ENCODE peak calls at places on chromosome 15, in five cellular contexts. J is K562, G is GM12878, E is HCT116, S is SK-N-SH. I is an unnamed sample.
A peak's percentile ranks its signal among the peaks of the same experiment; 100 is the strongest.

GRCh38 chr15:91468861-91469260 is 368.8 kb downstream of the SV2B start:
- DNase-seq in J (no peak), G (no peak), E (no peak), S (no peak), I (no peak)

GRCh38 chr15:37056168-37056893 is 44.0 kb downstream of the MEIS2 start:
- DNase-seq in J (peak; percentile 33), G (no peak), E (no peak), S (no peak), I (no peak)

GRCh38 chr15:78067328-78068241 is 9.9 kb downstream of the TBC1D2B start:
- DNase-seq in J (no peak), G (no peak), E (no peak), S (peak; percentile 77), I (no peak)

GRCh38 chr15:92634046-92634445 is 21.5 kb downstream of the FAM174B start:
- DNase-seq in J (no peak), G (no peak), E (no peak), S (no peak), I (no peak)

GRCh38 chr15:48025118-48025517 is 95.7 kb upstream of the SLC24A5 start:
- DNase-seq in J (no peak), G (no peak), E (no peak), S (no peak), I (no peak)

GRCh38 chr15:57015897-57016296 is 97.5 kb downstream of the TCF12 start:
- DNase-seq in J (no peak), G (no peak), E (no peak), S (no peak), I (peak; percentile 34)

GRCh38 chr15:36810656-36811449 is 231.4 kb downstream of the CDIN1 start:
- DNase-seq in J (peak; percentile 36), G (no peak), E (no peak), S (no peak), I (no peak)

GRCh38 chr15:67495585-67495984 is 25.3 kb upstream of the C15orf61 start:
- DNase-seq in J (no peak), G (no peak), E (no peak), S (no peak), I (no peak)

GRCh38 chr15:98561169-98561941 is 87.0 kb upstream of the IGF1R start:
- DNase-seq in J (no peak), G (no peak), E (no peak), S (no peak), I (no peak)

GRCh38 chr15:60191015-60191414 is 186.9 kb downstream of the FOXB1 start:
- DNase-seq in J (no peak), G (no peak), E (no peak), S (no peak), I (no peak)

GRCh38 chr15:90213818-90214204 is 12.7 kb downstream of the SEMA4B start:
- DNase-seq in J (no peak), G (no peak), E (no peak), S (no peak), I (no peak)

GRCh38 chr15:80179966-80180365 is 27.2 kb downstream of the FAH start:
- DNase-seq in J (no peak), G (no peak), E (no peak), S (no peak), I (no peak)

GRCh38 chr15:85394552-85395333 is 14.3 kb downstream of the AKAP13 start:
- DNase-seq in J (no peak), G (no peak), E (no peak), S (no peak), I (peak; percentile 66)

GRCh38 chr15:63296195-63296594 is 18.8 kb downstream of the APH1B start:
- DNase-seq in J (no peak), G (no peak), E (no peak), S (no peak), I (no peak)

GRCh38 chr15:98667521-98668179 is 19.3 kb downstream of the IGF1R start:
- DNase-seq in J (no peak), G (no peak), E (no peak), S (no peak), I (no peak)

GRCh38 chr15:95826831-95827230 is 503.7 kb upstream of the NR2F2 start:
- DNase-seq in J (no peak), G (no peak), E (no peak), S (no peak), I (no peak)
- TF ChIP-seq JUND in J (no peak), G (no peak), E (no peak), S (no peak), I (no peak)

DNA sequence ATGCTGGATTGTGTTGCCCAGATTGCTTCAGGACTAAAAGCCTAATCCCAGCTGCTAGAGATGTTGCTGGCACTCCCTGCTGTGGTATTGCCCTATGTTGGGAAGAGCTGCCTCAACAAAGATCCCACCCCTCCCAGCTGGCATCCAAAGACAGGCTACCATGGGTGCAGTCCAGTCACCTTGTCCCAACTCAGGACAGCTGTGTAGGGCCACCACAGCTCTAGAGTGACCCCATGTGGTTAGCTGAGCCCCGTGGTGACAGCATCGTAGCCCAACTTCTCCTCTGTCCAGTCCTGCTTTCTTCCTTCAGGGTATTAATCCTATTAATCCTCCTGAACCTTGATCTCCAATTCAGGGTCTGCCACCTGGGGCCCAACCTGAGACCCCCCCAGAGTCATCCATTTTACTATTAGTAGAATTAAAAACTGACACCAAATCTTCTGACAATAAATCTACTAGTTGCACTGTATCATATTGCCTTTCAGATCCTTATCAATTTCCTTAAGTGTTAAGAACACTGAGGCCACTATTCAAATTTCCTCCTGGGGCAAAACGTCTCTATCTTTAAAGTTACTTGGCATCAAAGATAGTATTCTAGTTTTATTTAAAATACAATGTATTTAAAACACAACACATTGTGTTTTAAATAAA is 83.5 kb downstream of the AQP9 start:
- DNase-seq in J (peak; percentile 75), G (no peak), E (peak; percentile 36), S (peak; percentile 54), I (peak; percentile 27)
- H3K9ac ChIP-seq in J (no peak overlapping the region), G (no peak overlapping the region), E (no peak overlapping the region), S (no peak overlapping the region), I (no peak overlapping the region)

GRCh38 chr15:87609909-87610308 is 646.6 kb downstream of the NTRK3 start:
- DNase-seq in J (no peak), G (no peak), E (no peak), S (no peak), I (no peak)

GRCh38 chr15:87610366-87610765 is 646.2 kb downstream of the NTRK3 start:
- DNase-seq in J (peak; percentile 77), G (no peak), E (no peak), S (no peak), I (no peak)

GRCh38 chr15:87608238-87609028 is 648.1 kb downstream of the NTRK3 start:
- DNase-seq in J (peak; percentile 41), G (no peak), E (no peak), S (no peak), I (no peak)

GRCh38 chr15:87604857-87605446 is 651.6 kb downstream of the NTRK3 start:
- DNase-seq in J (peak; percentile 38), G (no peak), E (no peak), S (peak; percentile 12), I (no peak)

GRCh38 chr15:87609474-87609873 is 647.1 kb downstream of the NTRK3 start:
- DNase-seq in J (peak; percentile 33), G (no peak), E (no peak), S (no peak), I (no peak)
- TF ChIP-seq JUND in J (no peak), G (no peak), E (no peak), S (peak; percentile 33), I (no peak)

GRCh38 chr15:76335851-76336253 is 721 bp upstream of the ISL2 start:
- DNase-seq in J (peak; percentile 44), G (no peak), E (no peak), S (peak; percentile 76), I (no peak)
- H3K9ac ChIP-seq in J (peak overlapping the region; percentile 84), G (peak overlapping the region; percentile 73), E (peak overlapping the region; percentile 63), S (peak overlapping the region; percentile 91), I (peak overlapping the region; percentile 89)

GRCh38 chr15:65655457-65655856 is 33.7 kb downstream of the SLC24A1 start:
- DNase-seq in J (no peak), G (no peak), E (no peak), S (peak; percentile 54), I (no peak)
- TF ChIP-seq JUND in J (no peak), G (no peak), E (no peak), S (peak; percentile 58), I (no peak)

DNA sequence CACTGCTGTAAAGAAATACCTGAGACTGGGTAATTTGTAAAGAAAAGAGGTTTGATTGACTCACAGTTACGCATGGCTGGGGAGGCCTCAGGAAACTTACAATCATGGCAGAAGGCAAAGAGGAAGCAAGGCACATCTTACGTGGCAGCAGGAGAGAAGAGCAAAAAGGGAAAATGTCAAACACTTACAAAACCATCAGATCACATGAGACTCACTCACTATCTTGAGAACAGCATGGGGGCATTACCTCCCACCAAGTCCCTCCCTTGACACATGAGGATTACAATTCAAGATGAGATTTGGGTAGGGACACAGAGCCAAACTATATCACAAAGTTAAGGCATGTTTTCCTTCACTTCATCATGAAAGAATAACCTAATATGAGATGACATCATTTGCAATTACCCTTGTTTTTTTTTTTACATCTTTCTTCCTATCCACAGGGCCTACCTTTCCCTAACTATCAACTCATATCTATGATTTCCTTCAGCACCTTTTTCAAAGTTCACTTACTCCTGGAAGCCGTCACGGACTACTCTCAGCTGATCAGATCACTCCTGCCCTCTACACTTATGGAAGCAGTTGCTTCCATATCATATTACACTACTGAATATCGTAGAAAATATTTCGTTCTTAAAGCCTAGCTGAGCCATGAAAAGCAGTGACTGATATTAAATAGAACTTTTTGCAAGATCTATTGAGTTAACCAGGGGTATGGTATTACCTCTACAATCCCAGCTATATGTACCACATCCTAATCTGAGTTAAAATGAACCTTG is 25.5 kb upstream of the ATP8B4 start:
- DNase-seq in J (no peak), G (no peak), E (no peak), S (no peak), I (no peak)
- H3K9ac ChIP-seq in J (no peak overlapping the region), G (no peak overlapping the region), E (no peak overlapping the region), S (no peak overlapping the region), I (no peak overlapping the region)